ENCODE peak calls at places on chromosomes 5 and 9, in six cellular contexts. One of them, this sample, is unnamed. For H3K4me1 and H3K36me3, the result is how much of the 10 kb centered on the place peaks cover.

GRCh38 chr5:2015961-2016360 is 133.2 kb upstream of the IRX4 start:
- DNase-seq in adrenal gland: no peak
- DNase-seq in SJSA1: no peak
- DNase-seq in heart right ventricle: no peak
- DNase-seq in cardiac muscle cell: no peak
- DNase-seq in body of pancreas: no peak
- DNase-seq in this sample: no peak

GRCh38 chr9:6779417-6780241 is 21.9 kb downstream of the KDM4C start:
- DNase-seq in body of pancreas: peak
- DNase-seq in adrenal gland: peak
- DNase-seq in cardiac muscle cell: peak
- DNase-seq in SJSA1: no peak
- DNase-seq in heart right ventricle: no peak
- DNase-seq in this sample: no peak

GRCh38 chr5:74237746-74238145 is 402.8 kb downstream of the ENC1 start:
- DNase-seq in cardiac muscle cell: no peak
- DNase-seq in SJSA1: no peak
- DNase-seq in heart right ventricle: no peak
- DNase-seq in body of pancreas: no peak
- DNase-seq in adrenal gland: no peak
- DNase-seq in this sample: no peak

GRCh38 chr5:54453091-54453490 is 2.4 kb upstream of the HSPB3 start:
- DNase-seq in SJSA1: no peak
- DNase-seq in heart right ventricle: no peak
- DNase-seq in cardiac muscle cell: peak
- DNase-seq in body of pancreas: no peak
- DNase-seq in adrenal gland: no peak
- DNase-seq in this sample: no peak

GRCh38 chr5:151262532-151262931 is 9.5 kb downstream of the GM2A start:
- DNase-seq in body of pancreas: no peak
- DNase-seq in adrenal gland: no peak
- DNase-seq in heart right ventricle: no peak
- DNase-seq in SJSA1: no peak
- DNase-seq in cardiac muscle cell: no peak
- DNase-seq in this sample: no peak

GRCh38 chr9:116842658-116843057 is 155.6 kb downstream of the TRIM32 start:
- DNase-seq in body of pancreas: no peak
- DNase-seq in cardiac muscle cell: no peak
- DNase-seq in adrenal gland: no peak
- DNase-seq in heart right ventricle: no peak
- DNase-seq in SJSA1: no peak
- DNase-seq in this sample: no peak

GRCh38 chr5:111134080-111134479 is 41.9 kb downstream of the WDR36 start:
- DNase-seq in SJSA1: no peak
- DNase-seq in heart right ventricle: no peak
- DNase-seq in cardiac muscle cell: peak
- DNase-seq in body of pancreas: no peak
- DNase-seq in adrenal gland: no peak
- DNase-seq in this sample: no peak

GRCh38 chr5:138352722-138353549 is 451 bp downstream of the KDM3B start:
- DNase-seq in SJSA1: peak
- DNase-seq in body of pancreas: peak
- DNase-seq in adrenal gland: peak
- DNase-seq in cardiac muscle cell: peak
- DNase-seq in heart right ventricle: peak
- DNase-seq in this sample: peak

GRCh38 chr5:83145882-83146331 is 68.6 kb downstream of the XRCC4 start:
- DNase-seq in cardiac muscle cell: peak
- DNase-seq in heart right ventricle: no peak
- DNase-seq in SJSA1: no peak
- DNase-seq in adrenal gland: no peak
- DNase-seq in body of pancreas: no peak
- DNase-seq in this sample: no peak

GRCh38 chr9:124834586-124834985 is 18.7 kb upstream of the WDR38 start:
- DNase-seq in cardiac muscle cell: no peak
- DNase-seq in body of pancreas: no peak
- DNase-seq in SJSA1: no peak
- DNase-seq in heart right ventricle: no peak
- DNase-seq in adrenal gland: no peak
- DNase-seq in this sample: peak

GRCh38 chr9:113705938-113706519 is 170.1 kb upstream of the ZNF618 start:
- DNase-seq in cardiac muscle cell: no peak
- DNase-seq in heart right ventricle: no peak
- DNase-seq in adrenal gland: peak
- DNase-seq in body of pancreas: peak
- DNase-seq in SJSA1: no peak
- DNase-seq in this sample: no peak

GRCh38 chr5:11174601-11175000 is 413.6 kb upstream of the DAP start:
- DNase-seq in SJSA1: no peak
- DNase-seq in cardiac muscle cell: no peak
- DNase-seq in heart right ventricle: no peak
- DNase-seq in adrenal gland: no peak
- DNase-seq in body of pancreas: no peak
- DNase-seq in this sample: no peak

GRCh38 chr5:107687937-107688336 is 17.2 kb upstream of the EFNA5 start:
- DNase-seq in SJSA1: no peak
- DNase-seq in cardiac muscle cell: no peak
- DNase-seq in body of pancreas: no peak
- DNase-seq in heart right ventricle: no peak
- DNase-seq in adrenal gland: no peak
- DNase-seq in this sample: no peak

GRCh38 chr5:143448518-143448917 is 45.0 kb upstream of the NR3C1 start:
- DNase-seq in body of pancreas: no peak
- DNase-seq in heart right ventricle: no peak
- DNase-seq in cardiac muscle cell: no peak
- DNase-seq in SJSA1: no peak
- DNase-seq in adrenal gland: no peak
- DNase-seq in this sample: no peak

GRCh38 chr9:126915846-126916543 is 1.4 kb downstream of the RALGPS1 start:
- DNase-seq in SJSA1: no peak
- DNase-seq in heart right ventricle: no peak
- DNase-seq in cardiac muscle cell: no peak
- DNase-seq in body of pancreas: no peak
- DNase-seq in adrenal gland: no peak
- DNase-seq in this sample: peak

DNA sequence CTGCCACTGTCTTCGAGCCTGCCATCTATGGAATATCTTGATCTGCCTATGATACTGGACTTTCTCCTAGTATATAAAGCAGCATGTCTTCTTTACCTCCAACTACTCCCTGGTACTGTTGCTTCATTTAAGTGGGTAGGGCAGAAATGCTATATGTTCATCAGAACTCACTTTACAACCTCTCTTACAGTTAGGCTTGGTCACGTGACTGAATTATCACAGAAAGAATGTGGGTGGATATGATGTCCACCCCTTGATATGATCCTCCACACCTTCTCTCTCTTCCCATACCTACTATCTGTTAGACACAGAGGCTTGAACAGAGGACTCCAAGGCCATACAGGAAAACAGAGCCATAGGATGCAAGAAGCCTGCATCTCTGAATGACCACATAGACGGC is 19.8 kb downstream of the CRHBP start:
- DNase-seq in body of pancreas: no peak
- DNase-seq in SJSA1: no peak
- DNase-seq in heart right ventricle: no peak
- DNase-seq in adrenal gland: no peak
- DNase-seq in cardiac muscle cell: no peak
- DNase-seq in this sample: no peak
- H3K4me1 ChIP-seq in body of pancreas: under half
- H3K4me1 ChIP-seq in SJSA1: under half
- H3K4me1 ChIP-seq in heart right ventricle: under half
- H3K4me1 ChIP-seq in adrenal gland: under half
- H3K4me1 ChIP-seq in cardiac muscle cell: under half
- H3K4me1 ChIP-seq in this sample: under half

DNA sequence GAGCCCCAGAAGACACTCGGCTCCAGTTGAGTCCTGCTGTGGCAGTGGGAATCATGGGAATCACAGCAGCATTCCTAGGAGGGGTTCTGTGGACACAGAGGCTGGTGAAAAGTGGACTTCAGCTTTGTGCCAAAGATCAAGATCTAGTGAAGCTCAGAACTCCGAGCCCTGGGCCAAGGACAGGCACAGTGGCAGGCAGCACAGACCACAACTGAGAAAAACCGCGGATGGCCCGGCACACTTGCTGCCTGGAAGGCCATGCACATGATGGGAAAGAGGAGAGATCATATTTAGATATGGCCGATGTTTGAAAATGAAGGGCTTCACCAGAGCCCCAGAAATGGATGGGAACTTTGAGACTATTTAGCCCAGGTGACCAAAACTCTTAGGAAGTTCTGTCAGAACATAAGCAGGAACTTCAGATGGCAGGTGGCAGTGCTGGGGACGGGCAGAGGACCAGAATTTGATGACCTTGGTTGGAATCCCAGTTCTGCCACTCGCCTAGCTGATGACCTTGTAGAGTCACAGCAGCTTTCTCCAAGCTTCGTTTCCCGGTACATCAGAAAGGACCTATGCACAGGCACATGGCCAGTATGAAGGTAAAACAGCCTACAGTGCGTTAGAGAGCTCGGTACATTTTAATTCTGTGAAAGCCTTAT is 18.0 kb downstream of the BARHL1 start:
- DNase-seq in body of pancreas: no peak
- DNase-seq in heart right ventricle: no peak
- DNase-seq in SJSA1: no peak
- DNase-seq in adrenal gland: no peak
- DNase-seq in cardiac muscle cell: no peak
- DNase-seq in this sample: no peak
- H3K36me3 ChIP-seq in body of pancreas: under half
- H3K36me3 ChIP-seq in heart right ventricle: under half
- H3K36me3 ChIP-seq in SJSA1: under half
- H3K36me3 ChIP-seq in adrenal gland: under half
- H3K36me3 ChIP-seq in cardiac muscle cell: under half
- H3K36me3 ChIP-seq in this sample: under half

GRCh38 chr9:128101690-128102089 is 25.8 kb downstream of the PTGES2 start:
- DNase-seq in body of pancreas: peak
- DNase-seq in adrenal gland: no peak
- DNase-seq in cardiac muscle cell: no peak
- DNase-seq in heart right ventricle: peak
- DNase-seq in SJSA1: no peak
- DNase-seq in this sample: no peak
- H3K4me1 ChIP-seq in body of pancreas: half or more
- H3K4me1 ChIP-seq in adrenal gland: under half
- H3K4me1 ChIP-seq in cardiac muscle cell: under half
- H3K4me1 ChIP-seq in heart right ventricle: half or more
- H3K4me1 ChIP-seq in SJSA1: under half
- H3K4me1 ChIP-seq in this sample: under half

DNA sequence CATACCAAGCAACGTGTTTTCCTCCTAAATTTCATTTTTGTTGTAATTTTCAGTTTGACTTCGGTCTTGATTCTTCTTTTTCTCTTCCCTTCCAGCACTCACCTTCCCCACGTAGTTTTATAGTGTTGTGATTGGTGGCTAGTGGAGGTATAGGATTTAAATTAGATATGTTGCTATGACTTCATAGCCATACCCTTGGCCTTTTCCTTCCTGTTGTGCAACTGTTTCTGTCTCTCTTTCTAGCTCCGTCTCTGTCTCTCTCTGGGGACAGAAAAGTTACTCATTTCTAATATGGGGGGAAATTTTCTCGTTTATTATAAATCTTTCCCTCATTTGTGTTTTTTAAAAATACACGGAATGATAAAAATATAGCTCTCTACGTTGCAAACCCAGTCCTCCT is 20.6 kb upstream of the C5orf24 start:
- DNase-seq in heart right ventricle: no peak
- DNase-seq in body of pancreas: no peak
- DNase-seq in cardiac muscle cell: peak
- DNase-seq in SJSA1: no peak
- DNase-seq in adrenal gland: no peak
- DNase-seq in this sample: no peak
- H3K36me3 ChIP-seq in heart right ventricle: under half
- H3K36me3 ChIP-seq in body of pancreas: under half
- H3K36me3 ChIP-seq in cardiac muscle cell: half or more
- H3K36me3 ChIP-seq in SJSA1: half or more
- H3K36me3 ChIP-seq in adrenal gland: under half
- H3K36me3 ChIP-seq in this sample: under half

GRCh38 chr5:180205936-180206335 is 3.1 kb downstream of the RASGEF1C start:
- DNase-seq in SJSA1: no peak
- DNase-seq in body of pancreas: no peak
- DNase-seq in heart right ventricle: no peak
- DNase-seq in adrenal gland: peak
- DNase-seq in cardiac muscle cell: no peak
- DNase-seq in this sample: no peak

GRCh38 chr5:180208038-180208434 is 975 bp downstream of the RASGEF1C start:
- DNase-seq in adrenal gland: peak
- DNase-seq in cardiac muscle cell: no peak
- DNase-seq in SJSA1: no peak
- DNase-seq in heart right ventricle: no peak
- DNase-seq in body of pancreas: no peak
- DNase-seq in this sample: no peak

GRCh38 chr5:180208435-180209081 is 453 bp downstream of the RASGEF1C start:
- DNase-seq in heart right ventricle: no peak
- DNase-seq in adrenal gland: peak
- DNase-seq in cardiac muscle cell: peak
- DNase-seq in body of pancreas: peak
- DNase-seq in SJSA1: no peak
- DNase-seq in this sample: no peak

GRCh38 chr5:180207593-180207992 is 1.4 kb downstream of the RASGEF1C start:
- DNase-seq in cardiac muscle cell: no peak
- DNase-seq in SJSA1: no peak
- DNase-seq in adrenal gland: peak
- DNase-seq in body of pancreas: no peak
- DNase-seq in heart right ventricle: no peak
- DNase-seq in this sample: no peak

DNA sequence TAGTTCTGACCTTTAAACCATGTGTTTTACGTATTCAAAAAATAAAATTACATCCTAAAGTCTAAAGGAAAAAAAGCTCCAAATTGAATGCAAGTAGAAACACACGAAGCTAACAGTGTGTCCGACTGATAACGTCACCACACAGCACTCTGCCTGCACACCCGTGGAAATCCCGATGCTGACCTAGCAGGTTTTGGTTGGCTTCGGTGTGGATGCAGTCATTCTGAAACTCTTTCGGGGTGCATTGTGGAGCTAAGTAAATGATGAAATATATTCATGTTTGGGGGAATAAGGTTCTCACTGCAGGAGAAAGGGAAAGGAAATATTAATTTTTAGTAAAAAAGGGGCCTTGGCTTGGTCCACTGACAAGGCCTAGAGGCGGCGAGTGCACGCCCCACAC is 2.0 kb downstream of the RASGEF1C start:
- DNase-seq in cardiac muscle cell: no peak
- DNase-seq in heart right ventricle: no peak
- DNase-seq in SJSA1: no peak
- DNase-seq in body of pancreas: no peak
- DNase-seq in adrenal gland: peak
- DNase-seq in this sample: no peak
- H3K4me1 ChIP-seq in cardiac muscle cell: under half
- H3K4me1 ChIP-seq in heart right ventricle: under half
- H3K4me1 ChIP-seq in SJSA1: under half
- H3K4me1 ChIP-seq in body of pancreas: under half
- H3K4me1 ChIP-seq in adrenal gland: under half
- H3K4me1 ChIP-seq in this sample: under half

DNA sequence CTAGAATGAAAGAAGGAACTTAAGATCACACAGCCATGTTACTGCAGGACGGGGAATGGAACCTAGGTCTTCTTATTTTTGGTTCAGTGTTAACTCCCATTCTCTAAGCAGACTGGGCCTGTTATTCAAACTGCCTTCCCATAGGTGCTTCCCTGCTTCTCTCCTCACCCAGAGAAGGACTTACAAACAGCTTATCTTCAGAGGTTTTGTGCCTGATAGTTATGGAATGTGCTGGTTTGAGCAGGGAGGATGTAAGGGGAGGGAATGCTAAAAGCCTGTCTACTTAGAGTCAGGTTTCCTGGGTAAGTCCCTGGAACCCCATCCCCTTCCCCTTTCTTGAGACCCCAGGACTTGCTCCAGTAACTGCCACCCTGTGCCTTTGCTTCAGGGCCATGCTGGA is 4.2 kb upstream of the PSMD5 start:
- DNase-seq in body of pancreas: no peak
- DNase-seq in cardiac muscle cell: peak
- DNase-seq in adrenal gland: no peak
- DNase-seq in SJSA1: no peak
- DNase-seq in heart right ventricle: no peak
- DNase-seq in this sample: no peak
- H3K36me3 ChIP-seq in body of pancreas: under half
- H3K36me3 ChIP-seq in cardiac muscle cell: under half
- H3K36me3 ChIP-seq in adrenal gland: under half
- H3K36me3 ChIP-seq in SJSA1: under half
- H3K36me3 ChIP-seq in heart right ventricle: under half
- H3K36me3 ChIP-seq in this sample: under half

This sample was measured in Peyer's patch.